ENCODE peak calls at places on chromosomes 16 and 17, in four cellular contexts. N is GM12878, X is SK-N-SH, Z is K562. G is an unnamed sample.

GRCh38 chr17:6995500-6996255 is at the start of gene ALOX12:
- DNase-seq in N (no peak), X (no peak), Z (no peak), G (peak)

GRCh38 chr17:41967141-41967920 is 736 bp downstream of the CNP start:
- DNase-seq in N (no peak), Z (peak), X (peak), G (peak)

GRCh38 chr17:72122668-72123495 is 2.1 kb downstream of the SOX9 start:
- DNase-seq in N (no peak), Z (no peak), X (peak), G (peak)

GRCh38 chr17:4711671-4712111 is 1.3 kb downstream of the ARRB2 start:
- DNase-seq in X (no peak), N (no peak), Z (no peak), G (no peak)

GRCh38 chr17:77055453-77055852 is 85.3 kb upstream of the SEC14L1 start:
- DNase-seq in Z (no peak), N (no peak), X (no peak), G (no peak)

GRCh38 chr17:39608142-39608541 is 422 bp upstream of the NEUROD2 start:
- DNase-seq in X (no peak), N (no peak), Z (no peak), G (no peak)

GRCh38 chr17:82848022-82848592 is 8.3 kb upstream of the ZNF750 start:
- DNase-seq in Z (no peak), X (no peak), N (no peak), G (no peak)

GRCh38 chr16:55703003-55704001 is 47.5 kb downstream of the SLC6A2 start:
- DNase-seq in N (no peak), X (peak), Z (peak), G (no peak)

GRCh38 chr17:31724026-31724425 is 135.0 kb downstream of the COPRS start:
- DNase-seq in Z (no peak), X (no peak), N (no peak), G (no peak)

GRCh38 chr17:41818024-41818423 is 5.2 kb downstream of the FKBP10 start:
- DNase-seq in Z (no peak), N (no peak), X (no peak), G (no peak)

GRCh38 chr17:32496348-32497078 is 9.7 kb downstream of the CDK5R1 start:
- DNase-seq in N (no peak), X (no peak), Z (no peak), G (no peak)

GRCh38 chr16:14378684-14379467 is 251.2 kb downstream of the PARN start:
- DNase-seq in X (no peak), N (no peak), Z (peak), G (no peak)

GRCh38 chr16:16131659-16132058 is 91.6 kb downstream of the ABCC6 start:
- DNase-seq in Z (no peak), X (no peak), N (no peak), G (no peak)

GRCh38 chr16:58678716-58679115 is 5.9 kb downstream of the SLC38A7 start:
- DNase-seq in N (no peak), X (no peak), Z (no peak), G (no peak)

GRCh38 chr16:67100569-67101300 is 9.0 kb upstream of the PHAF1 start:
- DNase-seq in N (no peak), X (peak), Z (no peak), G (no peak)

GRCh38 chr16:23572394-23572793 is 14.9 kb downstream of the UBFD1 start:
- DNase-seq in N (no peak), Z (no peak), X (no peak), G (no peak)

GRCh38 chr17:10198509-10199249 is at the start of gene GAS7:
- DNase-seq in Z (peak), X (peak), N (no peak), G (peak)

GRCh38 chr17:60102632-60103047 is 23.9 kb upstream of the HEATR6 start:
- DNase-seq in Z (no peak), X (no peak), N (no peak), G (no peak)

GRCh38 chr16:4136229-4136813 is 20.1 kb upstream of the ADCY9 start:
- DNase-seq in Z (no peak), N (no peak), X (no peak), G (peak)

GRCh38 chr17:57518587-57519118 is 226.4 kb downstream of the CCDC182 start:
- DNase-seq in Z (no peak), N (no peak), X (peak), G (no peak)

GRCh38 chr16:82761236-82761635 is 134.5 kb downstream of the CDH13 start:
- DNase-seq in N (no peak), Z (no peak), X (no peak), G (no peak)

GRCh38 chr16:48734220-48734619 is 124.2 kb upstream of the N4BP1 start:
- DNase-seq in N (no peak), Z (no peak), X (no peak), G (no peak)

GRCh38 chr17:64496348-64496785 is 487 bp downstream of the POLG2 start:
- DNase-seq in X (no peak), N (no peak), Z (no peak), G (no peak)

GRCh38 chr17:77535435-77535834 is 394.7 kb downstream of the SEC14L1 start:
- DNase-seq in N (no peak), X (no peak), Z (no peak), G (no peak)

DNA sequence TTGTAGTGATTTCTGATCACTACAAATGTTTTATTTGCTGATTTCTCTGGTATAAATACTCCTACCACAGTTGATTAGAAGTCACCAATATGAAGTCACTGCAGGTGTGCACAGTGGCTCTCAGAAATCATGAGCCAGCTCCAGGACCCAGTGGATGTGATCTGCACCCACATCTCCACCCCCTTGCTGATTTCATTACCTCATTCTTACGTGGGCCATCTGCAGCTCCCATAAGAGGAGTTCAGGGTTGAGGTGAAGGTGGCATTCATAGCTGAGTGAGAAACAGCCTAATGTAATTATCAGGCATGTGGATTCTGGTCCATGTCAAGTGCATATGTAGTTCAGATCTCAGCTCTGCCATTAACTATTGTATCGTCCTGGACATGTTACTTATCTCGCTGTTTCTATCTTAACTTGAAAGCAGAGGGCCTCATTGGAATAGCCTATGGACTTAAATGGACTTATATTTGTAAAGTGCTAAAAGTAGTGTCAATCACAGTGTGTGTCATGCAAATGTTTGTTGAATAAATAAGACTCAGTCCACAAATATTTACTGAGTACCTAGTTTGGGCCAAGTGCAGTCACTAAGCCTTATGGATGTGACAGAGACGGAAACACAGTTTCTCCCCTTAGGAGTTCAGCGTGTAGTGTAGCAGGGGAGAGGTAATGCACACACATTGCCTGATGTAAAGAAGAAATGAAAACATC is 40.7 kb upstream of the ZKSCAN2 start:
- DNase-seq in Z (no peak), N (no peak), X (peak), G (no peak)
- TF ChIP-seq USF1 in Z (no peak), N (no peak), X (no peak), G (no peak)

GRCh38 chr16:28068976-28069375 is 5.5 kb upstream of the GSG1L start:
- DNase-seq in X (no peak), N (no peak), Z (no peak), G (no peak)

GRCh38 chr16:28069921-28070794 is 6.6 kb upstream of the GSG1L start:
- DNase-seq in Z (no peak), N (no peak), X (no peak), G (no peak)

GRCh38 chr16:28064706-28065249 is 1.3 kb upstream of the GSG1L start:
- DNase-seq in N (no peak), Z (no peak), X (no peak), G (no peak)

GRCh38 chr16:28064150-28064549 is 636 bp upstream of the GSG1L start:
- DNase-seq in N (no peak), Z (no peak), X (no peak), G (no peak)

GRCh38 chr16:28067604-28068382 is 4.3 kb upstream of the GSG1L start:
- DNase-seq in Z (no peak), N (no peak), X (no peak), G (no peak)
- TF ChIP-seq USF1 in Z (no peak), N (no peak), X (no peak), G (no peak)

GRCh38 chr17:34820166-34820920 is 140.9 kb downstream of the CCT6B start:
- DNase-seq in Z (no peak), N (no peak), X (no peak), G (no peak)

GRCh38 chr17:34820922-34821321 is 140.3 kb downstream of the CCT6B start:
- DNase-seq in X (peak), N (no peak), Z (no peak), G (no peak)

GRCh38 chr17:34817252-34817651 is 144.0 kb downstream of the CCT6B start:
- DNase-seq in Z (no peak), N (no peak), X (no peak), G (no peak)

GRCh38 chr17:34811561-34811960 is 149.7 kb downstream of the CCT6B start:
- DNase-seq in N (no peak), Z (no peak), X (no peak), G (no peak)

GRCh38 chr17:34816806-34817205 is 144.5 kb downstream of the CCT6B start:
- DNase-seq in X (no peak), Z (no peak), N (no peak), G (peak)
- TF ChIP-seq USF1 in X (no peak), Z (no peak), N (no peak), G (no peak)

GRCh38 chr16:81427245-81427644 is 17.4 kb upstream of the CMIP start:
- DNase-seq in X (no peak), N (no peak), Z (no peak), G (no peak)

GRCh38 chr16:81431554-81432353 is 12.9 kb upstream of the CMIP start:
- DNase-seq in Z (no peak), X (no peak), N (no peak), G (no peak)

GRCh38 chr16:81424761-81425160 is 19.8 kb upstream of the CMIP start:
- DNase-seq in X (no peak), Z (no peak), N (peak), G (no peak)

GRCh38 chr16:81432899-81433560 is 11.6 kb upstream of the CMIP start:
- DNase-seq in Z (no peak), N (no peak), X (no peak), G (no peak)

GRCh38 chr16:81429045-81429521 is 15.5 kb upstream of the CMIP start:
- DNase-seq in X (peak), N (no peak), Z (no peak), G (peak)
- TF ChIP-seq USF1 in X (no peak), N (no peak), Z (no peak), G (no peak)

GRCh38 chr17:48751172-48751571 is 22.6 kb upstream of the HOXB13 start:
- DNase-seq in Z (no peak), X (no peak), N (no peak), G (no peak)
- TF ChIP-seq USF1 in Z (no peak), X (no peak), N (no peak), G (no peak)

GRCh38 chr17:48486557-48486956 is 44.3 kb downstream of the HOXB1 start:
- DNase-seq in Z (peak), N (no peak), X (no peak), G (no peak)
- TF ChIP-seq USF1 in Z (peak), N (no peak), X (peak), G (no peak)

GRCh38 chr17:19791918-19792317 is 43.8 kb upstream of the ALDH3A1 start:
- DNase-seq in X (no peak), N (no peak), Z (no peak), G (no peak)

GRCh38 chr17:19785854-19786253 is 37.8 kb upstream of the ALDH3A1 start:
- DNase-seq in Z (no peak), X (no peak), N (no peak), G (peak)

GRCh38 chr17:19787733-19788357 is 39.7 kb upstream of the ALDH3A1 start:
- DNase-seq in Z (no peak), X (no peak), N (no peak), G (no peak)
- TF ChIP-seq USF1 in Z (no peak), X (no peak), N (no peak), G (no peak)

DNA sequence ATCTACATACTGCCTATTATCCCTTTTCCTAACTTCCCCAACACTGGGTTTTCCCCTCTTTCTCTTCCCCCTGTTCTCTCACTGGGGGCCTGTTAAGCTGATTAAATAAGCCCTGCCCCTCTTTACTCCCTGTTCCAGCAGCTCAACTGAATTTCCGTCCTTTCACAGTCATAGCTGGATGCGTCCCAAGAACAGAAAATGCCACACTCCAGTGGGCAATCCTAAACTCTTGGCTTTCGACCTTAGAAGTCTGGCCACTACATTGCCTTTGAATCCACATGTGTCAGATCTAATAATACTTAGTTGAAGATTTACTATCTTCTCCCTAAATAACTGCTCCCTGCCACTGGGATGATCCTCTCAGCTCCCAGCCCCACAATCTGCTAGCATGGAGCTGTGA is 34.5 kb downstream of the KCNJ16 start:
- DNase-seq in X (no peak), N (no peak), Z (no peak), G (no peak)
- TF ChIP-seq USF1 in X (no peak), N (no peak), Z (no peak), G (no peak)

DNA sequence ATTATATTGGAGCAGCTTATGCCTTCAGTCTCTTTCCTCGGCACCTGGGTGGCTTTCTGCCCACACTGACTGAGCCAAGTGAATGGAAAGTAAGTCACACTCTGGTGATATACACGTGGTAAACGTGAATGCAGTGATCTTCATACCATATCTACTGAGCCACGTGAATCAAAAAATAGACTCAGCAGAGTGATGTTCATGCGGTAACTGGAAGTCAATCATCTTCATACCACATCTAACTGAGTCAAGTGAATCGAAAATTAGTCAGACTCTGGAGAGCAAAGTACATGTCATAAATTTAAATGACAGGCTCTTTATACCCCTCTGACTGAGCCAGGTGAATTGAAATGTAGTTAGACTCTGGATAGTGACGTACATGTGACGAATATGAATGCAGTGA is 47.1 kb upstream of the ARL4D start:
- DNase-seq in N (no peak), Z (no peak), X (no peak), G (no peak)
- TF ChIP-seq USF1 in N (no peak), Z (no peak), X (no peak), G (no peak)

GRCh38 chr17:49989518-49989880 is 5.5 kb downstream of the DLX3 start:
- DNase-seq in Z (no peak), X (peak), N (no peak), G (no peak)

GRCh38 chr17:49986396-49987289 is 8.4 kb downstream of the DLX3 start:
- DNase-seq in Z (no peak), X (peak), N (no peak), G (no peak)

GRCh38 chr17:49987290-49987585 is 7.8 kb downstream of the DLX3 start:
- DNase-seq in N (no peak), Z (no peak), X (peak), G (no peak)

GRCh38 chr17:49985310-49985990 is 9.6 kb downstream of the DLX3 start:
- DNase-seq in Z (no peak), N (no peak), X (peak), G (no peak)

GRCh38 chr17:49987681-49988441 is 7.2 kb downstream of the DLX3 start:
- DNase-seq in Z (no peak), X (peak), N (no peak), G (no peak)
- TF ChIP-seq USF1 in Z (no peak), X (no peak), N (no peak), G (no peak)